ENCODE peak calls at places on chromosomes 13 and 19, in eight cellular contexts. S is stromal cell of bone marrow; Z is AG08396; J is CD4-positive, alpha-beta T cell; N is frontal cortex; O is stimulated activated CD4-positive, alpha-beta T cell treated with anti-CD3 and anti-CD28 coated beads, Interleukin-1b, Interleukin-23, amount 100 ng/mL, for 24 hours; H is CD4-positive, alpha-beta memory T cell; T is astrocyte of the spinal cord. E is an unnamed sample.

GRCh38 chr19:3361384-3362216 is 4.8 kb upstream of the NFIC start:
- DNase-seq in S (no peak), Z (no peak), J (no peak), N (no peak), O (no peak), H (no peak), T (no peak), E (no peak)

GRCh38 chr13:27574661-27575060 is 45.7 kb downstream of the LNX2 start:
- DNase-seq in S (no peak), Z (no peak), J (no peak), N (no peak), O (no peak), H (no peak), T (no peak), E (no peak)

GRCh38 chr19:42396248-42396541 is 6.1 kb upstream of the CNFN start:
- DNase-seq in S (no peak), Z (no peak), J (no peak), N (peak), O (no peak), H (no peak), T (no peak), E (no peak)

GRCh38 chr13:112651750-112652511 is 37.9 kb upstream of the ATP11A start:
- DNase-seq in S (no peak), Z (no peak), J (no peak), N (no peak), O (no peak), H (no peak), T (no peak), E (peak)

GRCh38 chr19:9673912-9674668 is 810 bp downstream of the ZNF562 start:
- DNase-seq in S (no peak), Z (no peak), J (no peak), N (no peak), O (peak), H (peak), T (peak), E (no peak)

GRCh38 chr13:53342623-53343022 is 314.0 kb downstream of the OLFM4 start:
- DNase-seq in S (no peak), Z (no peak), J (no peak), N (no peak), O (no peak), H (no peak), T (no peak), E (no peak)

GRCh38 chr13:112752711-112753541 is 63.1 kb downstream of the ATP11A start:
- DNase-seq in S (no peak), Z (no peak), J (peak), N (no peak), O (no peak), H (peak), T (no peak), E (peak)

GRCh38 chr13:25372275-25373081 is 704 bp downstream of the ATP8A2 start:
- DNase-seq in S (no peak), Z (no peak), J (no peak), N (no peak), O (no peak), H (no peak), T (no peak), E (no peak)

GRCh38 chr19:2227415-2228156 is 8.5 kb downstream of the PLEKHJ1 start:
- DNase-seq in S (no peak), Z (no peak), J (no peak), N (peak), O (no peak), H (no peak), T (no peak), E (no peak)

GRCh38 chr13:100443998-100444328 is 144.6 kb downstream of the GGACT start:
- DNase-seq in S (no peak), Z (no peak), J (no peak), N (no peak), O (no peak), H (no peak), T (no peak), E (no peak)

E was measured in myocyte.